ENCODE peak calls at places on chromosomes 3 and 15, in eight cellular contexts. One of them, this sample, is unnamed.

GRCh38 chr3:129623447-129624118 is 17.1 kb upstream of the PLXND1 start:
- DNase-seq in AG09319: no peak
- DNase-seq in endothelial cell: peak
- DNase-seq in T-cell: no peak
- DNase-seq in activated effector memory CD4-positive, alpha-beta T cell treated with Interleukin-2 at 50 U/mL for 16 hours: no peak
- DNase-seq in NCI-H748 treated with DMSO at 0.1 percent for 48 hours: no peak
- DNase-seq in glutamatergic neuron: no peak
- DNase-seq in iris pigment epithelial cell: peak
- DNase-seq in this sample: no peak

GRCh38 chr15:52146776-52147175 is 34.2 kb upstream of the BCL2L10 start:
- DNase-seq in AG09319: no peak
- DNase-seq in endothelial cell: no peak
- DNase-seq in T-cell: no peak
- DNase-seq in activated effector memory CD4-positive, alpha-beta T cell treated with Interleukin-2 at 50 U/mL for 16 hours: no peak
- DNase-seq in NCI-H748 treated with DMSO at 0.1 percent for 48 hours: no peak
- DNase-seq in glutamatergic neuron: no peak
- DNase-seq in iris pigment epithelial cell: no peak
- DNase-seq in this sample: no peak

GRCh38 chr3:29527251-29527650 is 246.4 kb downstream of the RBMS3 start:
- DNase-seq in AG09319: no peak
- DNase-seq in endothelial cell: no peak
- DNase-seq in T-cell: no peak
- DNase-seq in activated effector memory CD4-positive, alpha-beta T cell treated with Interleukin-2 at 50 U/mL for 16 hours: no peak
- DNase-seq in NCI-H748 treated with DMSO at 0.1 percent for 48 hours: no peak
- DNase-seq in glutamatergic neuron: no peak
- DNase-seq in iris pigment epithelial cell: no peak
- DNase-seq in this sample: no peak

GRCh38 chr3:41155834-41156233 is 43.5 kb upstream of the CTNNB1 start:
- DNase-seq in AG09319: no peak
- DNase-seq in endothelial cell: no peak
- DNase-seq in T-cell: no peak
- DNase-seq in activated effector memory CD4-positive, alpha-beta T cell treated with Interleukin-2 at 50 U/mL for 16 hours: no peak
- DNase-seq in NCI-H748 treated with DMSO at 0.1 percent for 48 hours: no peak
- DNase-seq in glutamatergic neuron: no peak
- DNase-seq in iris pigment epithelial cell: no peak
- DNase-seq in this sample: no peak

GRCh38 chr15:75153084-75153483 is 48.6 kb upstream of the C15orf39 start:
- DNase-seq in AG09319: no peak
- DNase-seq in endothelial cell: no peak
- DNase-seq in T-cell: peak
- DNase-seq in activated effector memory CD4-positive, alpha-beta T cell treated with Interleukin-2 at 50 U/mL for 16 hours: no peak
- DNase-seq in NCI-H748 treated with DMSO at 0.1 percent for 48 hours: no peak
- DNase-seq in glutamatergic neuron: no peak
- DNase-seq in iris pigment epithelial cell: peak
- DNase-seq in this sample: no peak

GRCh38 chr15:46460426-46460825 is 825.6 kb downstream of the SQOR start:
- DNase-seq in AG09319: no peak
- DNase-seq in endothelial cell: no peak
- DNase-seq in T-cell: no peak
- DNase-seq in activated effector memory CD4-positive, alpha-beta T cell treated with Interleukin-2 at 50 U/mL for 16 hours: no peak
- DNase-seq in NCI-H748 treated with DMSO at 0.1 percent for 48 hours: no peak
- DNase-seq in glutamatergic neuron: no peak
- DNase-seq in iris pigment epithelial cell: no peak
- DNase-seq in this sample: no peak

GRCh38 chr15:88621789-88622604 is 857 bp downstream of the AEN start:
- DNase-seq in AG09319: no peak
- DNase-seq in endothelial cell: no peak
- DNase-seq in T-cell: peak
- DNase-seq in activated effector memory CD4-positive, alpha-beta T cell treated with Interleukin-2 at 50 U/mL for 16 hours: peak
- DNase-seq in NCI-H748 treated with DMSO at 0.1 percent for 48 hours: no peak
- DNase-seq in glutamatergic neuron: no peak
- DNase-seq in iris pigment epithelial cell: peak
- DNase-seq in this sample: peak

GRCh38 chr15:44879066-44879465 is 77.4 kb upstream of the TERB2 start:
- DNase-seq in AG09319: no peak
- DNase-seq in endothelial cell: no peak
- DNase-seq in T-cell: no peak
- DNase-seq in activated effector memory CD4-positive, alpha-beta T cell treated with Interleukin-2 at 50 U/mL for 16 hours: no peak
- DNase-seq in NCI-H748 treated with DMSO at 0.1 percent for 48 hours: no peak
- DNase-seq in glutamatergic neuron: no peak
- DNase-seq in iris pigment epithelial cell: no peak
- DNase-seq in this sample: no peak

GRCh38 chr3:100603449-100603848 is 6.0 kb upstream of the ADGRG7 start:
- DNase-seq in AG09319: peak
- DNase-seq in endothelial cell: peak
- DNase-seq in T-cell: no peak
- DNase-seq in activated effector memory CD4-positive, alpha-beta T cell treated with Interleukin-2 at 50 U/mL for 16 hours: no peak
- DNase-seq in NCI-H748 treated with DMSO at 0.1 percent for 48 hours: no peak
- DNase-seq in glutamatergic neuron: no peak
- DNase-seq in iris pigment epithelial cell: peak
- DNase-seq in this sample: no peak

GRCh38 chr3:190077646-190078045 is 43.1 kb downstream of the P3H2 start:
- DNase-seq in AG09319: no peak
- DNase-seq in endothelial cell: no peak
- DNase-seq in T-cell: no peak
- DNase-seq in activated effector memory CD4-positive, alpha-beta T cell treated with Interleukin-2 at 50 U/mL for 16 hours: no peak
- DNase-seq in NCI-H748 treated with DMSO at 0.1 percent for 48 hours: no peak
- DNase-seq in glutamatergic neuron: no peak
- DNase-seq in iris pigment epithelial cell: peak
- DNase-seq in this sample: no peak

GRCh38 chr3:29513236-29513635 is 232.4 kb downstream of the RBMS3 start:
- DNase-seq in AG09319: no peak
- DNase-seq in endothelial cell: no peak
- DNase-seq in T-cell: no peak
- DNase-seq in activated effector memory CD4-positive, alpha-beta T cell treated with Interleukin-2 at 50 U/mL for 16 hours: no peak
- DNase-seq in NCI-H748 treated with DMSO at 0.1 percent for 48 hours: no peak
- DNase-seq in glutamatergic neuron: no peak
- DNase-seq in iris pigment epithelial cell: peak
- DNase-seq in this sample: no peak